ENCODE peak calls at places on chromosomes 6 and 20, in nine cellular contexts. M, H, L, W, K, P, I, R and B are unnamed samples.

GRCh38 chr6:170125447-170126300 is 165.2 kb downstream of the DLL1 start:
- DNase-seq in M (no peak), R (peak), L (no peak), K (no peak), P (no peak), W (no peak), H (no peak), I (no peak), B (no peak)

GRCh38 chr6:158773581-158774449 is 45.4 kb downstream of the EZR start:
- DNase-seq in M (no peak), W (no peak), R (no peak), L (no peak), P (no peak), H (no peak), I (no peak), K (no peak), B (no peak)

GRCh38 chr6:15410752-15411151 is 164.9 kb downstream of the JARID2 start:
- DNase-seq in I (no peak), R (no peak), K (no peak), P (no peak), H (no peak), W (no peak), L (no peak), M (no peak), B (no peak)

GRCh38 chr6:4589295-4589694 is 186.9 kb upstream of the CDYL start:
- DNase-seq in W (no peak), P (no peak), L (no peak), M (no peak), R (no peak), H (no peak), I (no peak), K (no peak), B (no peak)

GRCh38 chr6:1039191-1039590 is 272.7 kb upstream of the FOXQ1 start:
- DNase-seq in L (no peak), I (no peak), W (no peak), M (no peak), R (no peak), H (no peak), P (no peak), K (no peak), B (no peak)

GRCh38 chr6:31896856-31897611 is 464 bp downstream of the EHMT2 start:
- DNase-seq in H (no peak), I (no peak), M (no peak), K (peak), R (peak), P (no peak), W (no peak), L (no peak), B (no peak)

GRCh38 chr6:163790296-163790840 is 375.9 kb downstream of the QKI start:
- DNase-seq in H (no peak), L (no peak), I (no peak), M (no peak), K (no peak), P (no peak), W (no peak), R (no peak), B (no peak)

GRCh38 chr6:96015791-96016776 is at the start of gene FUT9:
- DNase-seq in M (no peak), L (no peak), H (no peak), P (no peak), R (peak), W (no peak), I (no peak), K (peak), B (no peak)

GRCh38 chr6:56046576-56046975 is 171.2 kb upstream of the BMP5 start:
- DNase-seq in H (no peak), L (no peak), P (peak), M (no peak), I (no peak), R (no peak), K (no peak), W (no peak), B (no peak)

GRCh38 chr20:22371843-22372242 is 212.5 kb downstream of the FOXA2 start:
- DNase-seq in I (no peak), H (no peak), K (peak), L (no peak), R (no peak), W (no peak), M (no peak), P (no peak), B (peak)

GRCh38 chr6:72787521-72788031 is 165.7 kb downstream of the KCNQ5 start:
- DNase-seq in W (peak), M (no peak), L (no peak), H (no peak), I (peak), R (no peak), P (no peak), K (peak), B (no peak)

GRCh38 chr6:131062245-131063027 is 609 bp downstream of the EPB41L2 start:
- DNase-seq in W (no peak), R (no peak), H (peak), I (no peak), M (no peak), K (peak), L (no peak), P (no peak), B (no peak)

GRCh38 chr6:5517781-5518180 is 256.5 kb downstream of the FARS2 start:
- DNase-seq in W (no peak), H (no peak), M (no peak), R (no peak), L (no peak), P (no peak), I (no peak), K (no peak), B (no peak)

GRCh38 chr6:106692112-106692822 is 62.9 kb downstream of the QRSL1 start:
- DNase-seq in P (no peak), W (peak), R (no peak), K (peak), L (no peak), I (no peak), H (no peak), M (no peak), B (no peak)

GRCh38 chr6:132414761-132415160 is 13.5 kb upstream of the MOXD1 start:
- DNase-seq in R (no peak), K (no peak), M (no peak), I (no peak), L (no peak), W (no peak), H (no peak), P (no peak), B (no peak)

GRCh38 chr6:44742828-44743372 is 355.4 kb downstream of the CDC5L start:
- DNase-seq in I (no peak), M (no peak), R (no peak), W (no peak), K (no peak), P (no peak), H (no peak), L (no peak), B (no peak)

GRCh38 chr6:75906871-75907270 is 157.8 kb downstream of the MYO6 start:
- DNase-seq in R (no peak), P (no peak), I (no peak), W (no peak), H (no peak), K (no peak), M (no peak), L (no peak), B (no peak)

GRCh38 chr6:111792241-111792640 is 81.0 kb downstream of the FYN start:
- DNase-seq in L (no peak), H (peak), W (no peak), I (no peak), M (no peak), R (no peak), K (no peak), P (no peak), B (no peak)

GRCh38 chr6:111792914-111793700 is 80.1 kb downstream of the FYN start:
- DNase-seq in K (no peak), M (no peak), W (no peak), P (no peak), I (no peak), H (no peak), L (peak), R (no peak), B (no peak)

GRCh38 chr6:111791415-111791814 is 81.8 kb downstream of the FYN start:
- DNase-seq in R (no peak), I (no peak), K (peak), H (no peak), P (no peak), M (no peak), W (no peak), L (no peak), B (no peak)

GRCh38 chr6:111788779-111789276 is 84.4 kb downstream of the FYN start:
- DNase-seq in W (no peak), K (no peak), R (no peak), P (no peak), M (no peak), L (peak), H (peak), I (no peak), B (no peak)

GRCh38 chr6:111789593-111789992 is 83.7 kb downstream of the FYN start:
- DNase-seq in W (no peak), M (no peak), I (no peak), K (no peak), H (no peak), R (no peak), L (no peak), P (no peak), B (no peak)
- TF ChIP-seq REST in W (no peak), M (no peak), I (no peak), K (no peak), H (no peak), R (no peak), L (no peak), P (no peak), B (no peak)

DNA sequence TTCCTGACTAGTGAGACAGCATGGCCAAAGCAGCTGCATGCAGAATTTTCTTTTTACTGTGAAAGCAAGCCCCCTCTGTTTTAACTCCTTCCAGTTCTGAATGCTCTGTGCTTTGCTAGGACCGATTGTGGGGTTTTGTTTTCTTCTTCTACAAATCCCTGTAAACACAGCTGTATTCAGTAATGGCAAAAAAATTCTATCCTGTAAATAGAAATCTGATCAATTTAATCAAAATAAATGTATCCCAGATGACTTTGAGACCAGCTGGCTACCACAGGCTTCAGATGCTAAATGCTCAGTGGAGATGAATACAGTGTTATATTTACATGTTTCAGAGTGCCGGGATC is 149.4 kb downstream of the PRL start:
- DNase-seq in M (no peak), P (no peak), I (no peak), H (no peak), L (no peak), R (no peak), W (no peak), K (no peak), B (no peak)
- H3K27ac ChIP-seq in M (no peak), P (no peak), I (peak), H (no peak), L (no peak), R (peak), W (peak), K (peak), B (no peak)

GRCh38 chr20:11851646-11852045 is 66.0 kb upstream of the BTBD3 start:
- DNase-seq in R (no peak), M (no peak), P (no peak), I (no peak), W (no peak), K (no peak), H (no peak), L (no peak), B (no peak)

GRCh38 chr20:11852801-11853200 is 64.9 kb upstream of the BTBD3 start:
- DNase-seq in L (no peak), I (no peak), P (no peak), K (no peak), M (no peak), W (no peak), R (no peak), H (no peak), B (no peak)

GRCh38 chr20:11850901-11851300 is 66.8 kb upstream of the BTBD3 start:
- DNase-seq in L (no peak), K (no peak), I (no peak), P (no peak), H (no peak), W (no peak), R (no peak), M (peak), B (no peak)

GRCh38 chr20:11853359-11853758 is 64.3 kb upstream of the BTBD3 start:
- DNase-seq in P (no peak), H (no peak), K (no peak), R (no peak), L (no peak), I (no peak), M (no peak), W (no peak), B (no peak)

GRCh38 chr20:11852189-11852588 is 65.5 kb upstream of the BTBD3 start:
- DNase-seq in W (no peak), K (no peak), L (no peak), I (no peak), R (no peak), H (no peak), P (no peak), M (no peak), B (no peak)
- TF ChIP-seq REST in W (no peak), K (no peak), L (no peak), I (no peak), R (no peak), H (no peak), P (no peak), M (no peak), B (no peak)

DNA sequence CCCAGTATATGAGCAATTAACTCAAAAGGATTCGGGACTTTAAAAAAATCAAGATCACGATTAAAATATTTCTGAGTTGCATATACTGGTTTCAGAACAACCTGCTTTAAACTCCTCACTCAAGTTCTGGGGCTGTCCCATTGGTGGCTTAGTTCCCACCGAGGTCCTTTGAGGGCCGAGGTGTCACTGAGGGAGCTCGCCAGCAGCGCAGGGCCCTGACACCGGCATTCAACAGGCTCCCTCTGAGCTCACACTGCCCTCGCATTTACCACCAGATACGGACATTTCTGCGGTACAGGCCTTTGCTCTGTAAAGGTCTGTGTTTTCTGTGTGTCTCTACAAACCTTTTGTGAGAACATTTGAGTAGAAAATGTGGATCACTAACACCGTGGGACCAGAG is 24.4 kb upstream of the BNIP5 start:
- DNase-seq in W (no peak), H (no peak), M (no peak), R (no peak), K (no peak), P (no peak), I (no peak), L (no peak), B (no peak)
- H3K27ac ChIP-seq in W (no peak), H (no peak), M (no peak), R (no peak), K (no peak), P (no peak), I (no peak), L (no peak), B (no peak)

DNA sequence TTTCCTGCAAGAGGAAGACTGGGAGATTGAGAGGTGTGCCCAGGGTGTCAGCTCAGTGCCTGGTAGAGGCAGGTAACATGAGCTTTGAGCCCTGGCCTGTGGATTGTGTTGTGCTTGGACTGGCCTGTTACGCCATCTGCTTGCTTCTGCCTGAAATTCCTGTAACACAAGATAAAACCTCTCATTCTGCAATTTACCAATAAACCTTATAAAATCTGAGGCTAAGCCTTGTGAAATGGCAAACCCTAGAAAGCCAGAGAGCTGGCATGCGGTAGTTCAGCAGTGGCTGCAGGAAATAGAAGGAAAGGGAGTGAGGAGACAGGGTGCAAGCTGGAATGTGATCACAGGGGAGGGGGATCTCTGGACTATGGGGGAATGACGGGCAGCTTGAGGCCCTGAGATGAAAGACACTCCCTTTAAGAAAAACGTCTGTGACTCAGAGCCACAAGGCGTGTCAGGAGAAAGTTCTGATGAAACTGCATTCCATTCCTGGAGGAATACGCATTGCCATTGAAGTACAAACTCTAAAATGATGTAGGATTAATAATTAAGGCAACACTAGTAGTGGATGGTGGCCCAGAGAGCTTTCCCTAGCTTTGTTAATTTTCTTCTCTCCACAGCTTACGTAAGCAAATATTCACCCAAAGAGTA is 26.3 kb upstream of the TFAP2A start:
- DNase-seq in H (no peak), I (no peak), L (peak), K (no peak), R (no peak), M (peak), P (no peak), W (peak), B (no peak)
- TF ChIP-seq REST in H (no peak), I (no peak), L (no peak), K (no peak), R (no peak), M (no peak), P (no peak), W (no peak), B (no peak)

DNA sequence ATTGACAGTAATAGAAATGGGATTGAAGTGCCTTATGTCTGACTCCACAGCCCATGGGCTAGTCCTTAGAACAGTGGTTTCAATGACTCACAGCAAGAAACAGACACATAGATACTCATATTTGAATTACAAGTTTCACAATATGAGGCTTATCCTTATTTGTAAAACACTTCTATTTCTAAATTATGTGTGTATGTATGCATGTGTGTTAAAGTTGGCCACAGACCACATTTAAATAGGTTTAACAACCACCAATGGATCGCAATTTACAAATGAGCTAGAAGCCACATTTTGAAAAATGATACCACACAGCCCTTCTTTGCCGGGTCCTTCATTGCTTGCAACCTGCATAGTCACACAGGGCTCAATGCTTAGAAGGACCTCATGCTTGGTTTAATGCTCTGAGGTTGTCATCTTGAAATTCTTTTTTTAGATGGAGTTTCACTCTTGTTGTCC is 157.8 kb upstream of the PREP start:
- DNase-seq in L (no peak), H (no peak), M (no peak), W (no peak), I (no peak), P (peak), R (no peak), K (no peak), B (peak)
- H3K27ac ChIP-seq in L (no peak), H (no peak), M (no peak), W (no peak), I (no peak), P (no peak), R (no peak), K (no peak), B (peak)

GRCh38 chr6:124963416-124964083 is 1.3 kb downstream of the RNF217 start:
- DNase-seq in L (no peak), I (no peak), K (peak), R (no peak), H (peak), P (no peak), W (no peak), M (no peak), B (no peak)

GRCh38 chr6:124962617-124963415 is 579 bp downstream of the RNF217 start:
- DNase-seq in I (no peak), W (peak), M (no peak), R (peak), P (no peak), L (no peak), H (peak), K (peak), B (no peak)

GRCh38 chr6:124961784-124962611 is at the start of gene RNF217:
- DNase-seq in I (no peak), H (peak), K (peak), R (peak), L (no peak), M (no peak), W (peak), P (no peak), B (no peak)

GRCh38 chr6:124960757-124961467 is 1.3 kb upstream of the RNF217 start:
- DNase-seq in L (no peak), W (no peak), M (no peak), R (no peak), K (no peak), P (no peak), H (peak), I (no peak), B (no peak)

GRCh38 chr6:124961468-124961783 is 811 bp upstream of the RNF217 start:
- DNase-seq in R (no peak), L (no peak), P (no peak), H (no peak), I (no peak), M (no peak), W (no peak), K (no peak), B (no peak)
- TF ChIP-seq REST in R (no peak), L (no peak), P (no peak), H (no peak), I (no peak), M (no peak), W (no peak), K (no peak), B (no peak)

GRCh38 chr6:21050930-21051329 is 516.7 kb downstream of the CDKAL1 start:
- DNase-seq in R (no peak), W (no peak), I (no peak), P (no peak), K (no peak), H (no peak), L (no peak), M (no peak), B (no peak)

GRCh38 chr6:21049572-21049971 is 515.3 kb downstream of the CDKAL1 start:
- DNase-seq in H (no peak), R (no peak), P (no peak), I (no peak), K (no peak), W (no peak), M (no peak), L (no peak), B (no peak)

GRCh38 chr6:21046276-21046675 is 512.0 kb downstream of the CDKAL1 start:
- DNase-seq in I (no peak), W (no peak), H (no peak), L (peak), K (no peak), R (no peak), M (no peak), P (no peak), B (no peak)

GRCh38 chr6:21048047-21048446 is 513.8 kb downstream of the CDKAL1 start:
- DNase-seq in K (no peak), H (no peak), W (no peak), P (no peak), L (no peak), R (no peak), I (no peak), M (no peak), B (no peak)

GRCh38 chr6:21045135-21045616 is 510.9 kb downstream of the CDKAL1 start:
- DNase-seq in M (no peak), H (no peak), P (no peak), K (no peak), L (peak), I (no peak), W (no peak), R (no peak), B (no peak)
- H3K27ac ChIP-seq in M (no peak), H (no peak), P (no peak), K (no peak), L (peak), I (no peak), W (peak), R (no peak), B (no peak)

DNA sequence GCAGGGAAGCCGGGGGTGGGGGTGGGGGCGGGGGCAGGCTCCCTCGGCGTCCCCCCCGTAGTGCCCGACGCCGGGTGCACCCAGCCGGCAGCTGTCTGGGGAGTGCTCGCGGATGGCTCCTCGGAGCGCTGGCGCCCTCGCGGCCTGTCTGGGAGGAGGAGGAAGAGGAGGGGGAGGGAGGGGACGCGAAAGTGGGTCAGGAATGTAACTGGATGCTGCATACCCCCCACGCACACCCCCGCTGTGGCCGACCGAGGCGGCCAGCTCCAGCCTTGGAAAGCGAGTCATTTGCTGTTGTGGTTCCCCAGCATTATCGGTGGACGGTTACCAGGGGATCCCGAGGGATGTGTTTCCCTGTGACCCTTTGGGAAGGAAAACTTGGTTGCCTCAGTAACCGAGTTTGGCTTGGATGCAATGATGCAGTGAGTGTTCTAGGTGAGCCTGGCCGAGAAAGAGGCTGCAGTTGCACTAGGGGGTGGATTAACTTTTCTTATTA is 55.3 kb upstream of the RREB1 start:
- DNase-seq in R (peak), W (no peak), M (no peak), H (no peak), L (no peak), P (peak), K (peak), I (no peak), B (no peak)
- TF ChIP-seq REST in R (no peak), W (no peak), M (no peak), H (no peak), L (no peak), P (no peak), K (no peak), I (no peak), B (no peak)

GRCh38 chr6:42276008-42276890 is 58.6 kb upstream of the MRPS10 start:
- DNase-seq in M (no peak), H (no peak), L (no peak), I (no peak), R (no peak), W (no peak), K (no peak), P (no peak), B (no peak)
- H3K27ac ChIP-seq in M (no peak), H (no peak), L (no peak), I (no peak), R (no peak), W (no peak), K (peak), P (no peak), B (no peak)